ENCODE peak calls at places on chromosomes 4 and X, in seven cellular contexts. D is foreskin fibroblast; Q is upper lobe of left lung; Z is CD8-positive, alpha-beta T cell; B is transverse colon; N is HCT116; J is dorsolateral prefrontal cortex. W is an unnamed sample.

GRCh38 chr4:6198768-6199343 is 1.5 kb downstream of the JAKMIP1 start:
- DNase-seq in D (peak), Q (no peak), Z (no peak), B (no peak), N (no peak), J (no peak), W (no peak)

GRCh38 chr4:91147067-91147466 is 1019.9 kb downstream of the CCSER1 start:
- DNase-seq in D (no peak), Q (no peak), Z (no peak), B (no peak), N (no peak), J (no peak), W (no peak)

GRCh38 chr4:8221476-8221875 is 22.4 kb downstream of the SH3TC1 start:
- DNase-seq in D (peak), Q (no peak), Z (no peak), B (no peak), N (no peak), J (no peak), W (no peak)

GRCh38 chr4:33649015-33649414 is 2595.3 kb downstream of the ARAP2 start:
- DNase-seq in D (peak), Q (no peak), Z (no peak), B (no peak), N (peak), J (no peak), W (no peak)

GRCh38 chrX:98422530-98422929 is 1538.8 kb downstream of the RPA4 start:
- DNase-seq in D (no peak), Q (no peak), Z (no peak), B (no peak), N (no peak), J (no peak), W (no peak)

GRCh38 chr4:138103597-138104461 is 138.3 kb downstream of the SLC7A11 start:
- DNase-seq in D (no peak), Q (no peak), Z (no peak), B (no peak), N (no peak), J (no peak), W (no peak)

GRCh38 chrX:3232262-3232950 is 114.0 kb downstream of the MXRA5 start:
- DNase-seq in D (peak), Q (no peak), Z (no peak), B (no peak), N (no peak), J (no peak), W (no peak)

GRCh38 chr4:93529692-93530091 is 298.9 kb upstream of the ATOH1 start:
- DNase-seq in D (no peak), Q (no peak), Z (no peak), B (no peak), N (no peak), J (no peak), W (no peak)

GRCh38 chrX:19886888-19887531 is 390 bp downstream of the SH3KBP1 start:
- DNase-seq in D (peak), Q (no peak), Z (no peak), B (peak), N (no peak), J (no peak), W (no peak)

GRCh38 chr4:183996868-183997267 is 91.8 kb downstream of the STOX2 start:
- DNase-seq in D (no peak), Q (no peak), Z (no peak), B (no peak), N (no peak), J (no peak), W (no peak)

GRCh38 chr4:172232966-172233365 is 419.8 kb downstream of the GALNTL6 start:
- DNase-seq in D (peak), Q (no peak), Z (no peak), B (no peak), N (peak), J (no peak), W (no peak)

GRCh38 chr4:113758361-113758760 is 3.2 kb downstream of the CAMK2D start:
- DNase-seq in D (peak), Q (no peak), Z (no peak), B (no peak), N (no peak), J (no peak), W (no peak)

GRCh38 chr4:41174444-41174843 is 39.9 kb downstream of the APBB2 start:
- DNase-seq in D (peak), Q (no peak), Z (no peak), B (no peak), N (no peak), J (no peak), W (no peak)

GRCh38 chrX:79506001-79506400 is 138.9 kb upstream of the ITM2A start:
- DNase-seq in D (no peak), Q (no peak), Z (no peak), B (no peak), N (no peak), J (no peak), W (no peak)

GRCh38 chrX:38803286-38803608 is 2.0 kb downstream of the MID1IP1 start:
- DNase-seq in D (no peak), Q (no peak), Z (no peak), B (no peak), N (no peak), J (no peak), W (no peak)

GRCh38 chr4:173012608-173013007 is 156.0 kb upstream of the GALNT7 start:
- DNase-seq in D (no peak), Q (no peak), Z (no peak), B (no peak), N (no peak), J (no peak), W (no peak)

GRCh38 chr4:7928711-7929505 is 10.8 kb downstream of the AFAP1 start:
- DNase-seq in D (peak), Q (no peak), Z (no peak), B (no peak), N (peak), J (no peak), W (no peak)

GRCh38 chr4:186902361-186902760 is 178.7 kb upstream of the FAT1 start:
- DNase-seq in D (peak), Q (no peak), Z (no peak), B (peak), N (no peak), J (no peak), W (no peak)

GRCh38 chrX:13864264-13864663 is 47.4 kb upstream of the GPM6B start:
- DNase-seq in D (peak), Q (no peak), Z (no peak), B (no peak), N (no peak), J (no peak), W (no peak)

GRCh38 chr4:74944354-74944793 is 11.5 kb downstream of the PARM1 start:
- DNase-seq in D (no peak), Q (peak), Z (no peak), B (peak), N (no peak), J (no peak), W (no peak)

GRCh38 chr4:163233321-163233720 is 66.6 kb upstream of the NAF1 start:
- DNase-seq in D (no peak), Q (no peak), Z (no peak), B (no peak), N (no peak), J (no peak), W (no peak)

GRCh38 chr4:186727977-186728519 is 4.4 kb upstream of the FAT1 start:
- DNase-seq in D (peak), Q (no peak), Z (no peak), B (no peak), N (peak), J (no peak), W (no peak)

GRCh38 chr4:99821918-99822503 is 5.4 kb downstream of the DAPP1 start:
- DNase-seq in D (no peak), Q (no peak), Z (no peak), B (no peak), N (no peak), J (no peak), W (no peak)

GRCh38 chr4:126004936-126005335 is 690.2 kb downstream of the FAT4 start:
- DNase-seq in D (peak), Q (no peak), Z (no peak), B (no peak), N (no peak), J (no peak), W (peak)

GRCh38 chr4:67542076-67542475 is 3.2 kb downstream of the CENPC start:
- DNase-seq in D (no peak), Q (no peak), Z (no peak), B (no peak), N (no peak), J (no peak), W (no peak)

GRCh38 chrX:15956684-15957083 is 102.1 kb upstream of the AP1S2 start:
- DNase-seq in D (peak), Q (no peak), Z (no peak), B (no peak), N (no peak), J (no peak), W (no peak)

GRCh38 chrX:18861436-18861950 is 122.4 kb downstream of the PHKA2 start:
- DNase-seq in D (no peak), Q (no peak), Z (no peak), B (no peak), N (no peak), J (no peak), W (no peak)

DNA sequence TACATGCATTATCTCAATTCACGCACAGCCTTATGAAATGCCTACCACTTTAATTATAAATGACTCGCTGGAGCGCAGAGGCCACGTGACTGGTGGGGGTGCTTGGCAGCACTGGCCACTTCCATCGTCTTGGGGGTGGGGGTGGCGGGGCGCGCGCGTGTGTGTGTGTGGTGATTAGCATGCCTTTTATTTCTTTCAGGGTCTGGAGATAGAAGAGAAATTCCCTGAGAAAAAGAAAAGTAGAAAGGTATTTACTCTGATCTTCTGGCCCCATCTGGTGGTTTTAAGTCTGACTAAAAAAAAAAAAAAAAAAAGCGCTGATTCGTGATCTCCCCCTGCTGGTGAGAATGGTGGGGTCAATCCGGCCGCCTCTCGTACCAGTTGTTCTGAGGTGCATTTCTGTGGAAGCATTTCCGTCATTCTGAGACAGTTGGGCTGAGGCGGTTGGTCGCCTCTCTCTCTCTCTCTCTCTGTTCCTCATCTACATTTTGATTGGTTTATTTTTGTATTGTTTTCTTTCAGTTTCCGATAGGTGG is at the start of gene CCNB3:
- DNase-seq in D (peak), Q (peak), Z (peak), B (peak), N (peak), J (peak), W (no peak)
- H3K4me3 ChIP-seq in D (peak), Q (no peak), Z (peak), B (peak), N (peak), J (no peak), W (peak)

GRCh38 chrX:150152546-150152945 is 210.6 kb upstream of the MAMLD1 start:
- DNase-seq in D (no peak), Q (no peak), Z (no peak), B (no peak), N (no peak), J (no peak), W (no peak)

GRCh38 chrX:150156615-150157014 is 206.5 kb upstream of the MAMLD1 start:
- DNase-seq in D (no peak), Q (no peak), Z (no peak), B (no peak), N (no peak), J (no peak), W (no peak)

GRCh38 chrX:150157291-150157690 is 205.8 kb upstream of the MAMLD1 start:
- DNase-seq in D (no peak), Q (no peak), Z (no peak), B (no peak), N (no peak), J (no peak), W (no peak)

GRCh38 chrX:150158554-150159332 is 204.4 kb upstream of the MAMLD1 start:
- DNase-seq in D (no peak), Q (no peak), Z (no peak), B (no peak), N (no peak), J (no peak), W (no peak)

GRCh38 chrX:150155396-150156048 is 207.6 kb upstream of the MAMLD1 start:
- DNase-seq in D (peak), Q (no peak), Z (no peak), B (peak), N (no peak), J (no peak), W (no peak)
- TF ChIP-seq CTCF in D (no peak), Q (no peak), Z (no peak), B (no peak), N (no peak), J (no peak), W (no peak)

GRCh38 chr4:145907363-145907762 is 31.3 kb downstream of the ZNF827 start:
- DNase-seq in D (no peak), Q (no peak), Z (no peak), B (no peak), N (no peak), J (no peak), W (no peak)

GRCh38 chr4:145907827-145908226 is 30.8 kb downstream of the ZNF827 start:
- DNase-seq in D (peak), Q (no peak), Z (no peak), B (no peak), N (no peak), J (no peak), W (no peak)

GRCh38 chr4:145902522-145902921 is 36.1 kb downstream of the ZNF827 start:
- DNase-seq in D (no peak), Q (no peak), Z (no peak), B (no peak), N (no peak), J (no peak), W (no peak)

GRCh38 chr4:145899886-145900466 is 38.6 kb downstream of the ZNF827 start:
- DNase-seq in D (no peak), Q (no peak), Z (no peak), B (no peak), N (no peak), J (no peak), W (no peak)

GRCh38 chr4:145904413-145905177 is 34.0 kb downstream of the ZNF827 start:
- DNase-seq in D (peak), Q (no peak), Z (no peak), B (peak), N (no peak), J (no peak), W (no peak)
- H3K4me3 ChIP-seq in D (no peak), Q (no peak), Z (no peak), B (no peak), N (no peak), J (no peak), W (no peak)

GRCh38 chr4:1720163-1720983 is 750 bp downstream of the TMEM129 start:
- DNase-seq in D (peak), Q (peak), Z (no peak), B (peak), N (no peak), J (no peak), W (no peak)
- TF ChIP-seq CTCF in D (no peak), Q (no peak), Z (no peak), B (no peak), N (no peak), J (no peak), W (no peak)

GRCh38 chr4:78742300-78742699 is 33.9 kb upstream of the BMP2K start:
- DNase-seq in D (no peak), Q (no peak), Z (no peak), B (no peak), N (no peak), J (no peak), W (no peak)
- H3K4me3 ChIP-seq in D (no peak), Q (no peak), Z (no peak), B (no peak), N (no peak), J (no peak), W (no peak)

GRCh38 chr4:165522049-165522448 is 143.2 kb downstream of the CPE start:
- DNase-seq in D (no peak), Q (no peak), Z (no peak), B (no peak), N (no peak), J (no peak), W (no peak)
- TF ChIP-seq CTCF in D (no peak), Q (no peak), Z (no peak), B (no peak), N (no peak), J (no peak), W (no peak)

GRCh38 chr4:112648263-112649054 is 11.5 kb downstream of the LARP7 start:
- DNase-seq in D (no peak), Q (no peak), Z (no peak), B (no peak), N (no peak), J (no peak), W (no peak)
- H3K4me3 ChIP-seq in D (no peak), Q (no peak), Z (no peak), B (no peak), N (no peak), J (no peak), W (no peak)

GRCh38 chr4:87066403-87067119 is 131.8 kb downstream of the AFF1 start:
- DNase-seq in D (peak), Q (no peak), Z (no peak), B (no peak), N (no peak), J (no peak), W (no peak)
- TF ChIP-seq CTCF in D (no peak), Q (no peak), Z (no peak), B (no peak), N (no peak), J (no peak), W (no peak)

GRCh38 chrX:129736491-129736890 is 2.3 kb upstream of the XPNPEP2 start:
- DNase-seq in D (no peak), Q (no peak), Z (no peak), B (no peak), N (no peak), J (no peak), W (no peak)

GRCh38 chrX:129738466-129739308 is at the start of gene XPNPEP2:
- DNase-seq in D (peak), Q (no peak), Z (no peak), B (no peak), N (no peak), J (no peak), W (no peak)

GRCh38 chrX:129741880-129742758 is 3.3 kb downstream of the XPNPEP2 start:
- DNase-seq in D (no peak), Q (no peak), Z (no peak), B (no peak), N (no peak), J (no peak), W (no peak)

GRCh38 chrX:129739591-129739990 is 812 bp downstream of the XPNPEP2 start:
- DNase-seq in D (peak), Q (no peak), Z (no peak), B (no peak), N (no peak), J (no peak), W (no peak)

DNA sequence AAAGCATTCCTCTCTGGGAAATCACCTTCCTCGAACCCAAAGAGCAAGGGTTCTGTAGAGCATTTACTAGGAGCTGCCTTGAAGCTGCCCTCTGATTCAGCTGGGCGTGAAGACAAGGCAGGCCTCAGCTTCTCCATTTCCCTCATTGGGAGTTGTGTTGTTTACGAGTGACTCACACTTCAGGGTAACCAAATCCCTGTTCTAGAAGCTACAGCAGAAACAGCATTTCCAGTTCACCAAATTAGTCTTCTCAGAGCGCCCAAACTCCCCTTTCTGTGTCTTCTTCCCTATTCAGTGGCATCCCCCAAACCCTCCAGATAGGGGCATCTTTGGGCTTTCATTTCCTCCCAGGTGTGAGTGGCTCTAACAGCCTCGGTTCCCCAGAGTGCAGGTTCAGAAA is 858 bp upstream of the XPNPEP2 start:
- DNase-seq in D (peak), Q (no peak), Z (no peak), B (no peak), N (no peak), J (no peak), W (no peak)
- H3K4me3 ChIP-seq in D (no peak), Q (no peak), Z (no peak), B (no peak), N (no peak), J (no peak), W (no peak)

DNA sequence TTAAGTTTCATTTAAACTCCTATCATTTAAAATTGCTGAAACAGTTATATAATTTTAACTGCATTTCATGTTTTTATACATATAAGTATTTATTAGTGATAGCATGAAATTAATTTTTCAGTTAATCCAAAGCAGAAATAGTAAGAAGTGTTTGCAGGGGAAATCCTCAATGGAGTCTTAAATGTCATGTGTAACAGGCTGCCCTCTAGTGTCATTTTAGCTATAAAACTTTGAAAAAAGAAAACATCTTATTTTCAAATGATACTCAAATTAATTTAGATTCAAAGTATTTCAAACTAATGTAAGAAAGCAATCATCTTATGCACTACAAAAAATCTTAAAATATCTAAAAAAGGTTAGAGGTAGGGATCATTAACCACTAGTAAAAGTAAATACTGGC is 27.1 kb downstream of the TAPT1 start:
- DNase-seq in D (peak), Q (no peak), Z (no peak), B (no peak), N (no peak), J (no peak), W (no peak)
- TF ChIP-seq CTCF in D (peak), Q (no peak), Z (no peak), B (no peak), N (peak), J (peak), W (peak)

W was measured in epithelial cell of proximal tubule.